ENCODE peak calls at places on chromosomes 13 and 19, in four cellular contexts. E is non-pigmented ciliary epithelial cell, F is foreskin melanocyte, G is endodermal cell. T is an unnamed sample.

GRCh38 chr13:111953546-111954178 is 113.3 kb upstream of the SOX1 start:
- DNase-seq in E (no peak), F (no peak), G (peak), T (no peak)

GRCh38 chr13:48369988-48370387 is 42.9 kb downstream of the LPAR6 start:
- DNase-seq in E (no peak), F (no peak), G (no peak), T (no peak)

GRCh38 chr19:39401549-39402416 is 4.9 kb upstream of the ZFP36 start:
- DNase-seq in E (no peak), F (no peak), G (peak), T (no peak)

GRCh38 chr13:39916330-39916729 is 260.9 kb downstream of the COG6 start:
- DNase-seq in E (no peak), F (no peak), G (no peak), T (no peak)

GRCh38 chr13:43522788-43523187 is 264.0 kb downstream of the ENOX1 start:
- DNase-seq in E (peak), F (peak), G (no peak), T (no peak)

GRCh38 chr19:39400997-39401548 is 5.6 kb upstream of the ZFP36 start:
- DNase-seq in E (no peak), F (no peak), G (no peak), T (no peak)

GRCh38 chr19:3407556-3408516 is 41.5 kb downstream of the NFIC start:
- DNase-seq in E (no peak), F (no peak), G (no peak), T (no peak)

GRCh38 chr19:57583521-57584416 is at the start of gene ZIK1:
- DNase-seq in E (peak), F (peak), G (peak), T (peak)

T was measured in NCI-H2107.